ENCODE peak calls at places on chromosome 10, in eight cellular contexts. One of them, this sample, is unnamed.

GRCh38 chr10:104680467-104681401 is 39.6 kb downstream of the SORCS3 start:
- DNase-seq in fibroblast of lung: peak; percentile 3
- DNase-seq in IMR-90: no peak
- DNase-seq in HCT116: no peak
- DNase-seq in colonic mucosa: peak; percentile 18
- DNase-seq in astrocyte: no peak
- DNase-seq in mammary epithelial cell: no peak
- DNase-seq in mucosa of descending colon: no peak
- DNase-seq in this sample: no peak

GRCh38 chr10:77746313-77746712 is 108.7 kb upstream of the KCNMA1 start:
- DNase-seq in mammary epithelial cell: peak; percentile 57
- DNase-seq in astrocyte: peak; percentile 78
- DNase-seq in IMR-90: peak; percentile 63
- DNase-seq in mucosa of descending colon: no peak
- DNase-seq in colonic mucosa: no peak
- DNase-seq in fibroblast of lung: peak; percentile 84
- DNase-seq in HCT116: no peak
- DNase-seq in this sample: no peak

GRCh38 chr10:119336599-119336998 is 129.2 kb downstream of the GRK5 start:
- DNase-seq in HCT116: no peak
- DNase-seq in astrocyte: no peak
- DNase-seq in colonic mucosa: no peak
- DNase-seq in mammary epithelial cell: no peak
- DNase-seq in IMR-90: no peak
- DNase-seq in mucosa of descending colon: no peak
- DNase-seq in fibroblast of lung: no peak
- DNase-seq in this sample: peak; percentile 58

GRCh38 chr10:51129946-51130554 is 55.8 kb downstream of the PRKG1 start:
- DNase-seq in fibroblast of lung: no peak
- DNase-seq in mammary epithelial cell: no peak
- DNase-seq in colonic mucosa: no peak
- DNase-seq in mucosa of descending colon: no peak
- DNase-seq in astrocyte: no peak
- DNase-seq in HCT116: no peak
- DNase-seq in IMR-90: peak; percentile 11
- DNase-seq in this sample: no peak

GRCh38 chr10:3487228-3487627 is 297.8 kb downstream of the KLF6 start:
- DNase-seq in colonic mucosa: no peak
- DNase-seq in mucosa of descending colon: no peak
- DNase-seq in fibroblast of lung: no peak
- DNase-seq in IMR-90: no peak
- DNase-seq in HCT116: no peak
- DNase-seq in astrocyte: no peak
- DNase-seq in mammary epithelial cell: no peak
- DNase-seq in this sample: no peak

GRCh38 chr10:71761105-71761511 is 12.2 kb downstream of the VSIR start:
- DNase-seq in astrocyte: no peak
- DNase-seq in colonic mucosa: no peak
- DNase-seq in fibroblast of lung: no peak
- DNase-seq in HCT116: no peak
- DNase-seq in mucosa of descending colon: peak; percentile 48
- DNase-seq in mammary epithelial cell: peak; percentile 82
- DNase-seq in IMR-90: no peak
- DNase-seq in this sample: no peak

GRCh38 chr10:72315611-72316385 is 38.9 kb downstream of the DNAJB12 start:
- DNase-seq in astrocyte: peak; percentile 58
- DNase-seq in mammary epithelial cell: peak; percentile 61
- DNase-seq in mucosa of descending colon: no peak
- DNase-seq in HCT116: no peak
- DNase-seq in IMR-90: peak; percentile 52
- DNase-seq in fibroblast of lung: peak; percentile 70
- DNase-seq in colonic mucosa: peak; percentile 82
- DNase-seq in this sample: no peak

GRCh38 chr10:27884185-27884630 is 114.7 kb downstream of the ODAD2 start:
- DNase-seq in IMR-90: no peak
- DNase-seq in mucosa of descending colon: no peak
- DNase-seq in colonic mucosa: no peak
- DNase-seq in HCT116: no peak
- DNase-seq in astrocyte: peak; percentile 8
- DNase-seq in fibroblast of lung: peak; percentile 30
- DNase-seq in mammary epithelial cell: no peak
- DNase-seq in this sample: no peak

GRCh38 chr10:73887038-73888015 is 13.0 kb upstream of the CAMK2G start:
- DNase-seq in astrocyte: peak; percentile 88
- DNase-seq in HCT116: peak; percentile 88
- DNase-seq in mammary epithelial cell: peak; percentile 95
- DNase-seq in mucosa of descending colon: no peak
- DNase-seq in IMR-90: peak; percentile 86
- DNase-seq in colonic mucosa: peak; percentile 66
- DNase-seq in fibroblast of lung: peak; percentile 93
- DNase-seq in this sample: peak; percentile 84

GRCh38 chr10:72449842-72450495 is 95.2 kb upstream of the DNAJB12 start:
- DNase-seq in mammary epithelial cell: no peak
- DNase-seq in mucosa of descending colon: no peak
- DNase-seq in colonic mucosa: peak; percentile 37
- DNase-seq in HCT116: no peak
- DNase-seq in IMR-90: no peak
- DNase-seq in fibroblast of lung: no peak
- DNase-seq in astrocyte: no peak
- DNase-seq in this sample: no peak

GRCh38 chr10:87677595-87677994 is 17.9 kb downstream of the PAPSS2 start:
- DNase-seq in IMR-90: no peak
- DNase-seq in mammary epithelial cell: no peak
- DNase-seq in fibroblast of lung: no peak
- DNase-seq in astrocyte: no peak
- DNase-seq in colonic mucosa: no peak
- DNase-seq in mucosa of descending colon: no peak
- DNase-seq in HCT116: no peak
- DNase-seq in this sample: no peak

GRCh38 chr10:17257466-17258321 is 29.7 kb downstream of the VIM start:
- DNase-seq in HCT116: peak; percentile 60
- DNase-seq in mammary epithelial cell: peak; percentile 58
- DNase-seq in astrocyte: peak; percentile 58
- DNase-seq in IMR-90: peak; percentile 78
- DNase-seq in fibroblast of lung: peak; percentile 67
- DNase-seq in mucosa of descending colon: no peak
- DNase-seq in colonic mucosa: peak; percentile 74
- DNase-seq in this sample: no peak

GRCh38 chr10:61779950-61780659 is 117.4 kb downstream of the CABCOCO1 start:
- DNase-seq in HCT116: no peak
- DNase-seq in colonic mucosa: peak; percentile 43
- DNase-seq in astrocyte: peak; percentile 93
- DNase-seq in mucosa of descending colon: peak; percentile 45
- DNase-seq in fibroblast of lung: peak; percentile 94
- DNase-seq in IMR-90: peak; percentile 74
- DNase-seq in mammary epithelial cell: peak; percentile 81
- DNase-seq in this sample: peak; percentile 29

GRCh38 chr10:4867520-4868356 is 41.7 kb downstream of the AKR1E2 start:
- DNase-seq in HCT116: no peak
- DNase-seq in mammary epithelial cell: no peak
- DNase-seq in colonic mucosa: no peak
- DNase-seq in fibroblast of lung: peak; percentile 77
- DNase-seq in mucosa of descending colon: no peak
- DNase-seq in IMR-90: peak; percentile 8
- DNase-seq in astrocyte: peak; percentile 76
- DNase-seq in this sample: no peak

GRCh38 chr10:54133201-54133600 is 667.8 kb downstream of the PCDH15 start:
- DNase-seq in fibroblast of lung: no peak
- DNase-seq in colonic mucosa: no peak
- DNase-seq in IMR-90: no peak
- DNase-seq in mucosa of descending colon: no peak
- DNase-seq in astrocyte: no peak
- DNase-seq in HCT116: no peak
- DNase-seq in mammary epithelial cell: no peak
- DNase-seq in this sample: no peak

GRCh38 chr10:101331960-101332359 is 22.0 kb upstream of the BTRC start:
- DNase-seq in mammary epithelial cell: no peak
- DNase-seq in colonic mucosa: no peak
- DNase-seq in fibroblast of lung: peak; percentile 24
- DNase-seq in IMR-90: no peak
- DNase-seq in astrocyte: peak; percentile 17
- DNase-seq in mucosa of descending colon: no peak
- DNase-seq in HCT116: no peak
- DNase-seq in this sample: no peak

GRCh38 chr10:18681971-18682403 is 22.8 kb downstream of the ARL5B start:
- DNase-seq in IMR-90: peak; percentile 65
- DNase-seq in fibroblast of lung: peak; percentile 87
- DNase-seq in colonic mucosa: no peak
- DNase-seq in mammary epithelial cell: peak; percentile 51
- DNase-seq in astrocyte: peak; percentile 81
- DNase-seq in mucosa of descending colon: no peak
- DNase-seq in HCT116: no peak
- DNase-seq in this sample: no peak

GRCh38 chr10:69807122-69807521 is 5.4 kb downstream of the COL13A1 start:
- DNase-seq in mucosa of descending colon: no peak
- DNase-seq in fibroblast of lung: peak; percentile 92
- DNase-seq in colonic mucosa: no peak
- DNase-seq in mammary epithelial cell: peak; percentile 59
- DNase-seq in astrocyte: peak; percentile 88
- DNase-seq in HCT116: peak; percentile 45
- DNase-seq in IMR-90: peak; percentile 84
- DNase-seq in this sample: no peak

GRCh38 chr10:124022066-124022465 is 71.3 kb downstream of the CHST15 start:
- DNase-seq in fibroblast of lung: peak; percentile 49
- DNase-seq in IMR-90: no peak
- DNase-seq in colonic mucosa: no peak
- DNase-seq in mammary epithelial cell: peak; percentile 75
- DNase-seq in HCT116: no peak
- DNase-seq in astrocyte: peak; percentile 32
- DNase-seq in mucosa of descending colon: no peak
- DNase-seq in this sample: no peak
- H3K4me1 ChIP-seq in fibroblast of lung: no peaks in the 10 kb centered on the region
- H3K4me1 ChIP-seq in IMR-90: no peaks in the 10 kb centered on the region
- H3K4me1 ChIP-seq in colonic mucosa: no peaks in the 10 kb centered on the region
- H3K4me1 ChIP-seq in mammary epithelial cell: peaks cover 15% of the 10 kb centered on the region
- H3K4me1 ChIP-seq in HCT116: peaks cover 12% of the 10 kb centered on the region
- H3K4me1 ChIP-seq in astrocyte: no peaks in the 10 kb centered on the region
- H3K4me1 ChIP-seq in mucosa of descending colon: no peaks in the 10 kb centered on the region
- H3K4me1 ChIP-seq in this sample: no peaks in the 10 kb centered on the region

DNA sequence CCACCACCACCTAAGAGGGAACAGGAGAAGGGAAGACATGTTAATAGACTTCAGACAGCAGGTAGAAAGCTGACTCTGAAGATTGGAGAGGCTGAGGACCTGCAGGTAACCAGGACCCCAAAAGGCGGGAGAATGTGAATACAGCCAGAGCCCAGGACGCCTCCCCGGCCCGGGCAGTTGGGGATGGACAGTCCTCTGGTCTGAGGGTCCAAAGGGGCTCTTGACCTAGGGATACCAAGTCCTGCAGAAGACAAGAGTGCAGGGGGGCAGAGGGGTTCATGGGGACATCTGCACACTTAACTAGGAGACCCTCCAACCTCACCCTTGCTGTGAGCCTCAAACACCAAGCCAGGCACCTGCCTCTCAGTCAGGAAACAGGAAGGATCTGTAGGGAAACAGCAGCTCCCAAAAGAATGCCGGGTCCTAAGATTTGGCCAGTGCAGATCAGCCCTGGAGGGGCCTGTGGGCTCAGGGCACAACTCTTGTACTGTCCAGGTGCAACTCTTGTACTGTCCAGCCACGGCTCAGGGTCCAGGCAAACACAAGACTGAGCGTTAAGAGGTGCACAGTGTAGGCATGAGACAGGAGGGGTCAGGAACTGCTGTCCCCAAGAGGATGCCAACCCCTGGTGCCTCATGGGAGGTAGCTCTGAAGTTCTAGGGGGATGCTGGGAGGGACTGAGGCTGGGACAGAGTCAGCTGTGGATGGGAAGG is 2.3 kb upstream of the STK32C start:
- DNase-seq in IMR-90: no peak
- DNase-seq in astrocyte: no peak
- DNase-seq in HCT116: no peak
- DNase-seq in mammary epithelial cell: no peak
- DNase-seq in colonic mucosa: no peak
- DNase-seq in fibroblast of lung: no peak
- DNase-seq in mucosa of descending colon: no peak
- DNase-seq in this sample: no peak
- TF ChIP-seq CTCF in IMR-90: no peak
- TF ChIP-seq CTCF in astrocyte: no peak
- TF ChIP-seq CTCF in HCT116: no peak
- TF ChIP-seq CTCF in mammary epithelial cell: no peak
- TF ChIP-seq CTCF in colonic mucosa: no peak
- TF ChIP-seq CTCF in fibroblast of lung: no peak
- TF ChIP-seq CTCF in mucosa of descending colon: no peak
- TF ChIP-seq CTCF in this sample: no peak

DNA sequence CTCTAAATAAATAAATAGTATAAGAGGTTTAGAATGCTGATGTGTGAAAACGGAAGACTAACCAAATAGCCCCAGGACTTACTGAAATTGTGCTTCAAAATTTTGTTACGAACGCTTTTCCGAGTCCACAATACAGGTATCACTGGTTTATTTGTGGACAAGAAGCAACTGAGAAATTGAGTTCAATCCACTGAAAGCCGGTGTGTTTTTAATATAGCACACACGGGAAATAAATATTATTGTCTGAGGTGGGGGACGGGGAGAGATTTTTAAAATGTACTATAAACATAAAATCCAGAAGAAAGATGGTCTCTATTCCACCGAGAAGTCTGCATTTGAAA is 598 bp downstream of the SLC16A12 start:
- DNase-seq in IMR-90: no peak
- DNase-seq in astrocyte: no peak
- DNase-seq in HCT116: no peak
- DNase-seq in fibroblast of lung: no peak
- DNase-seq in colonic mucosa: no peak
- DNase-seq in mucosa of descending colon: no peak
- DNase-seq in mammary epithelial cell: no peak
- DNase-seq in this sample: no peak
- H3K4me3 ChIP-seq in IMR-90: peak overlapping the region; percentile 51
- H3K4me3 ChIP-seq in astrocyte: peak overlapping the region; percentile 57
- H3K4me3 ChIP-seq in HCT116: no peak overlapping the region
- H3K4me3 ChIP-seq in fibroblast of lung: peak overlapping the region; percentile 60
- H3K4me3 ChIP-seq in colonic mucosa: no peak overlapping the region
- H3K4me3 ChIP-seq in mucosa of descending colon: no peak overlapping the region
- H3K4me3 ChIP-seq in mammary epithelial cell: no peak overlapping the region
- H3K4me3 ChIP-seq in this sample: peak overlapping the region; percentile 68

GRCh38 chr10:125054664-125055273 is 105.6 kb downstream of the CTBP2 start:
- DNase-seq in fibroblast of lung: no peak
- DNase-seq in mucosa of descending colon: no peak
- DNase-seq in IMR-90: no peak
- DNase-seq in colonic mucosa: no peak
- DNase-seq in mammary epithelial cell: no peak
- DNase-seq in astrocyte: no peak
- DNase-seq in HCT116: no peak
- DNase-seq in this sample: no peak

GRCh38 chr10:125057158-125058001 is 103.0 kb downstream of the CTBP2 start:
- DNase-seq in mucosa of descending colon: no peak
- DNase-seq in IMR-90: peak; percentile 99
- DNase-seq in HCT116: no peak
- DNase-seq in astrocyte: peak; percentile 93
- DNase-seq in mammary epithelial cell: peak; percentile 56
- DNase-seq in colonic mucosa: peak; percentile 58
- DNase-seq in fibroblast of lung: peak; percentile 94
- DNase-seq in this sample: peak; percentile 83

GRCh38 chr10:125060038-125060437 is 100.3 kb downstream of the CTBP2 start:
- DNase-seq in IMR-90: peak; percentile 82
- DNase-seq in fibroblast of lung: peak; percentile 79
- DNase-seq in mammary epithelial cell: no peak
- DNase-seq in HCT116: no peak
- DNase-seq in mucosa of descending colon: no peak
- DNase-seq in astrocyte: peak; percentile 79
- DNase-seq in colonic mucosa: no peak
- DNase-seq in this sample: no peak

GRCh38 chr10:125054216-125054615 is 106.1 kb downstream of the CTBP2 start:
- DNase-seq in mucosa of descending colon: no peak
- DNase-seq in HCT116: no peak
- DNase-seq in mammary epithelial cell: no peak
- DNase-seq in colonic mucosa: no peak
- DNase-seq in fibroblast of lung: no peak
- DNase-seq in astrocyte: no peak
- DNase-seq in IMR-90: no peak
- DNase-seq in this sample: no peak

GRCh38 chr10:125056161-125057132 is 103.9 kb downstream of the CTBP2 start:
- DNase-seq in colonic mucosa: no peak
- DNase-seq in fibroblast of lung: no peak
- DNase-seq in HCT116: no peak
- DNase-seq in mucosa of descending colon: no peak
- DNase-seq in mammary epithelial cell: no peak
- DNase-seq in IMR-90: no peak
- DNase-seq in astrocyte: no peak
- DNase-seq in this sample: no peak
- H3K4me1 ChIP-seq in colonic mucosa: peaks cover 13% of the 10 kb centered on the region
- H3K4me1 ChIP-seq in fibroblast of lung: peaks cover 36% of the 10 kb centered on the region
- H3K4me1 ChIP-seq in HCT116: peaks cover 15% of the 10 kb centered on the region
- H3K4me1 ChIP-seq in mucosa of descending colon: peaks cover 47% of the 10 kb centered on the region
- H3K4me1 ChIP-seq in mammary epithelial cell: peaks cover 30% of the 10 kb centered on the region
- H3K4me1 ChIP-seq in IMR-90: peaks cover 37% of the 10 kb centered on the region
- H3K4me1 ChIP-seq in astrocyte: peaks cover 48% of the 10 kb centered on the region
- H3K4me1 ChIP-seq in this sample: peaks cover 97% of the 10 kb centered on the region

This sample was measured in heart right ventricle.